ENCODE peak calls at places on chromosomes 3 and 15, in nine cellular contexts. Z, H, S, N, Q, G, J, R and K are unnamed samples.

GRCh38 chr3:158845748-158846350 is 44.0 kb downstream of the MFSD1 start:
- DNase-seq in Z (peak), H (peak), S (peak), N (no peak), Q (peak), G (peak), J (peak), R (no peak), K (peak)

GRCh38 chr3:197478746-197479668 is 76.8 kb downstream of the BDH1 start:
- DNase-seq in Z (no peak), H (peak), S (peak), N (peak), Q (no peak), G (no peak), J (no peak), R (no peak), K (no peak)

GRCh38 chr3:196323723-196324122 is 5.7 kb upstream of the DYNLT2B start:
- DNase-seq in Z (no peak), H (peak), S (peak), N (no peak), Q (no peak), G (no peak), J (no peak), R (no peak), K (no peak)

GRCh38 chr3:161254861-161255260 is 33.8 kb downstream of the NMD3 start:
- DNase-seq in Z (no peak), H (no peak), S (peak), N (no peak), Q (no peak), G (no peak), J (no peak), R (no peak), K (no peak)

GRCh38 chr3:11238880-11239279 is 33.3 kb upstream of the ATG7 start:
- DNase-seq in Z (peak), H (peak), S (no peak), N (peak), Q (no peak), G (no peak), J (no peak), R (no peak), K (no peak)

GRCh38 chr3:56775931-56776461 is 25.8 kb downstream of the ARHGEF3 start:
- DNase-seq in Z (no peak), H (no peak), S (no peak), N (peak), Q (no peak), G (no peak), J (no peak), R (no peak), K (no peak)

GRCh38 chr3:10219737-10220136 is 28.5 kb upstream of the TATDN2 start:
- DNase-seq in Z (no peak), H (no peak), S (no peak), N (no peak), Q (no peak), G (no peak), J (no peak), R (peak), K (no peak)

GRCh38 chr3:106699093-106699492 is 678.1 kb upstream of the CCDC54 start:
- DNase-seq in Z (no peak), H (no peak), S (peak), N (no peak), Q (peak), G (no peak), J (no peak), R (no peak), K (no peak)

GRCh38 chr15:69548367-69548766 is 95.7 kb downstream of the RPLP1 start:
- DNase-seq in Z (no peak), H (no peak), S (no peak), N (no peak), Q (no peak), G (no peak), J (no peak), R (no peak), K (no peak)

GRCh38 chr3:190117995-190118394 is 2.7 kb downstream of the P3H2 start:
- DNase-seq in Z (no peak), H (no peak), S (no peak), N (no peak), Q (no peak), G (no peak), J (no peak), R (no peak), K (peak)

GRCh38 chr3:146326875-146327543 is 76.1 kb upstream of the PLSCR4 start:
- DNase-seq in Z (peak), H (peak), S (peak), N (peak), Q (peak), G (no peak), J (no peak), R (no peak), K (peak)

GRCh38 chr15:95972136-95972553 is 358.4 kb upstream of the NR2F2 start:
- DNase-seq in Z (no peak), H (peak), S (no peak), N (peak), Q (no peak), G (no peak), J (no peak), R (no peak), K (peak)

GRCh38 chr15:92813440-92813839 is 86.7 kb upstream of the CHD2 start:
- DNase-seq in Z (no peak), H (no peak), S (no peak), N (no peak), Q (no peak), G (no peak), J (no peak), R (no peak), K (no peak)

GRCh38 chr15:80932989-80933388 is 56.6 kb downstream of the MESD start:
- DNase-seq in Z (no peak), H (peak), S (no peak), N (no peak), Q (no peak), G (no peak), J (no peak), R (peak), K (no peak)

GRCh38 chr15:87669846-87670245 is 586.7 kb downstream of the NTRK3 start:
- DNase-seq in Z (no peak), H (no peak), S (peak), N (no peak), Q (no peak), G (no peak), J (no peak), R (no peak), K (no peak)

GRCh38 chr3:9168230-9168629 is 81.2 kb downstream of the SRGAP3 start:
- DNase-seq in Z (peak), H (no peak), S (no peak), N (no peak), Q (no peak), G (no peak), J (peak), R (peak), K (no peak)

GRCh38 chr3:55322649-55323048 is 164.5 kb downstream of the WNT5A start:
- DNase-seq in Z (no peak), H (no peak), S (no peak), N (no peak), Q (no peak), G (no peak), J (no peak), R (no peak), K (no peak)

GRCh38 chr3:61890586-61890985 is 329.2 kb downstream of the PTPRG start:
- DNase-seq in Z (no peak), H (no peak), S (no peak), N (no peak), Q (no peak), G (no peak), J (no peak), R (no peak), K (no peak)

GRCh38 chr15:36785396-36785795 is 206.0 kb downstream of the CDIN1 start:
- DNase-seq in Z (no peak), H (no peak), S (no peak), N (no peak), Q (no peak), G (no peak), J (no peak), R (no peak), K (no peak)

GRCh38 chr3:46926871-46927717 is 49.5 kb downstream of the CCDC12 start:
- DNase-seq in Z (peak), H (no peak), S (no peak), N (no peak), Q (no peak), G (no peak), J (peak), R (peak), K (no peak)

GRCh38 chr3:146594843-146595482 is 10.2 kb downstream of the PLSCR5 start:
- DNase-seq in Z (no peak), H (peak), S (peak), N (peak), Q (no peak), G (no peak), J (no peak), R (peak), K (no peak)

GRCh38 chr3:141913150-141913811 is 36.8 kb downstream of the ATP1B3 start:
- DNase-seq in Z (peak), H (peak), S (peak), N (peak), Q (peak), G (no peak), J (peak), R (no peak), K (peak)

GRCh38 chr15:74869726-74870407 is 3.3 kb downstream of the SCAMP2 start:
- DNase-seq in Z (peak), H (peak), S (no peak), N (no peak), Q (no peak), G (no peak), J (peak), R (peak), K (peak)

GRCh38 chr3:57818772-57819171 is 62.7 kb downstream of the SLMAP start:
- DNase-seq in Z (no peak), H (no peak), S (no peak), N (no peak), Q (no peak), G (no peak), J (no peak), R (no peak), K (no peak)

GRCh38 chr3:138241061-138241460 is 54.0 kb downstream of the ARMC8 start:
- DNase-seq in Z (no peak), H (no peak), S (no peak), N (peak), Q (no peak), G (no peak), J (no peak), R (no peak), K (no peak)

GRCh38 chr3:126118591-126118990 is 34.7 kb upstream of the SLC41A3 start:
- DNase-seq in Z (no peak), H (no peak), S (no peak), N (no peak), Q (no peak), G (peak), J (peak), R (no peak), K (no peak)

GRCh38 chr3:11612515-11613184 is 31.1 kb downstream of the VGLL4 start:
- DNase-seq in Z (no peak), H (no peak), S (peak), N (no peak), Q (no peak), G (no peak), J (no peak), R (no peak), K (no peak)

GRCh38 chr3:190077646-190078045 is 43.1 kb downstream of the P3H2 start:
- DNase-seq in Z (no peak), H (no peak), S (no peak), N (no peak), Q (no peak), G (no peak), J (no peak), R (no peak), K (no peak)

GRCh38 chr15:76341366-76342045 is 4.9 kb downstream of the ISL2 start:
- DNase-seq in Z (no peak), H (no peak), S (no peak), N (no peak), Q (no peak), G (no peak), J (no peak), R (no peak), K (no peak)

GRCh38 chr3:51621091-51621892 is 49.8 kb upstream of the TEX264 start:
- DNase-seq in Z (no peak), H (peak), S (peak), N (no peak), Q (peak), G (no peak), J (no peak), R (no peak), K (no peak)

GRCh38 chr3:98068824-98069223 is 18.1 kb upstream of the OR5AC2 start:
- DNase-seq in Z (no peak), H (no peak), S (no peak), N (no peak), Q (no peak), G (no peak), J (no peak), R (no peak), K (no peak)

GRCh38 chr3:160451602-160452001 is 2.0 kb upstream of the TRIM59 start:
- DNase-seq in Z (no peak), H (no peak), S (no peak), N (peak), Q (no peak), G (no peak), J (no peak), R (no peak), K (no peak)

GRCh38 chr3:76585794-76586392 is 454.0 kb upstream of the ROBO2 start:
- DNase-seq in Z (no peak), H (peak), S (peak), N (no peak), Q (no peak), G (no peak), J (no peak), R (no peak), K (no peak)

GRCh38 chr15:65207280-65207679 is 4.0 kb downstream of the CILP start:
- DNase-seq in Z (no peak), H (no peak), S (no peak), N (no peak), Q (no peak), G (no peak), J (no peak), R (no peak), K (peak)

GRCh38 chr15:99426431-99427105 is 139.2 kb upstream of the MEF2A start:
- DNase-seq in Z (no peak), H (no peak), S (no peak), N (no peak), Q (no peak), G (no peak), J (no peak), R (peak), K (peak)